ENCODE peak calls at places on chromosomes 11 and 22, in ten cellular contexts. One of them, this sample, is unnamed.

GRCh38 chr11:122100222-122101080 is 15.6 kb downstream of the BLID start:
- DNase-seq in osteoblast: no peak
- DNase-seq in A549: no peak
- DNase-seq in endodermal cell: peak; percentile 75
- DNase-seq in ovary: peak; percentile 80
- DNase-seq in psoas muscle: peak; percentile 67
- DNase-seq in pancreas: peak; percentile 60
- DNase-seq in ascending aorta: peak; percentile 76
- DNase-seq in fibroblast of pulmonary artery: peak; percentile 80
- DNase-seq in GM12864: no peak
- DNase-seq in this sample: peak; percentile 47

GRCh38 chr22:20131856-20132685 is 467 bp downstream of the ZDHHC8 start:
- DNase-seq in A549: no peak
- DNase-seq in fibroblast of pulmonary artery: no peak
- DNase-seq in pancreas: no peak
- DNase-seq in GM12864: no peak
- DNase-seq in ovary: no peak
- DNase-seq in osteoblast: peak; percentile 94
- DNase-seq in endodermal cell: no peak
- DNase-seq in ascending aorta: no peak
- DNase-seq in psoas muscle: peak; percentile 64
- DNase-seq in this sample: no peak

GRCh38 chr22:49688516-49689254 is 139.0 kb downstream of the BRD1 start:
- DNase-seq in GM12864: no peak
- DNase-seq in psoas muscle: no peak
- DNase-seq in osteoblast: no peak
- DNase-seq in ascending aorta: peak; percentile 42
- DNase-seq in ovary: no peak
- DNase-seq in fibroblast of pulmonary artery: no peak
- DNase-seq in A549: no peak
- DNase-seq in pancreas: no peak
- DNase-seq in endodermal cell: peak; percentile 39
- DNase-seq in this sample: no peak

GRCh38 chr22:31604746-31605705 is 57.0 kb downstream of the PISD start:
- DNase-seq in GM12864: no peak
- DNase-seq in psoas muscle: no peak
- DNase-seq in ascending aorta: no peak
- DNase-seq in fibroblast of pulmonary artery: no peak
- DNase-seq in A549: no peak
- DNase-seq in ovary: no peak
- DNase-seq in endodermal cell: peak; percentile 59
- DNase-seq in osteoblast: peak; percentile 60
- DNase-seq in pancreas: peak; percentile 39
- DNase-seq in this sample: no peak

GRCh38 chr11:105236631-105237030 is 97.1 kb upstream of the CARD18 start:
- DNase-seq in osteoblast: no peak
- DNase-seq in ascending aorta: no peak
- DNase-seq in endodermal cell: no peak
- DNase-seq in pancreas: no peak
- DNase-seq in A549: no peak
- DNase-seq in fibroblast of pulmonary artery: peak; percentile 39
- DNase-seq in psoas muscle: no peak
- DNase-seq in GM12864: no peak
- DNase-seq in ovary: no peak
- DNase-seq in this sample: no peak

GRCh38 chr11:122910775-122911174 is 28.2 kb downstream of the JHY start:
- DNase-seq in endodermal cell: no peak
- DNase-seq in GM12864: no peak
- DNase-seq in A549: peak; percentile 29
- DNase-seq in psoas muscle: no peak
- DNase-seq in osteoblast: no peak
- DNase-seq in ascending aorta: no peak
- DNase-seq in pancreas: no peak
- DNase-seq in fibroblast of pulmonary artery: peak; percentile 45
- DNase-seq in ovary: no peak
- DNase-seq in this sample: no peak

GRCh38 chr11:130865091-130865771 is 51.0 kb downstream of the SNX19 start:
- DNase-seq in GM12864: no peak
- DNase-seq in psoas muscle: peak; percentile 36
- DNase-seq in ascending aorta: peak; percentile 84
- DNase-seq in pancreas: no peak
- DNase-seq in A549: no peak
- DNase-seq in ovary: no peak
- DNase-seq in endodermal cell: peak; percentile 64
- DNase-seq in osteoblast: no peak
- DNase-seq in fibroblast of pulmonary artery: no peak
- DNase-seq in this sample: no peak

GRCh38 chr11:123434262-123434661 is 4.2 kb downstream of the GRAMD1B start:
- DNase-seq in psoas muscle: no peak
- DNase-seq in pancreas: no peak
- DNase-seq in ovary: no peak
- DNase-seq in osteoblast: no peak
- DNase-seq in A549: peak; percentile 75
- DNase-seq in GM12864: no peak
- DNase-seq in endodermal cell: peak; percentile 82
- DNase-seq in ascending aorta: no peak
- DNase-seq in fibroblast of pulmonary artery: peak; percentile 43
- DNase-seq in this sample: peak; percentile 31

GRCh38 chr11:96309001-96309642 is 33.9 kb downstream of the MAML2 start:
- DNase-seq in endodermal cell: no peak
- DNase-seq in psoas muscle: no peak
- DNase-seq in fibroblast of pulmonary artery: peak; percentile 94
- DNase-seq in ovary: no peak
- DNase-seq in pancreas: no peak
- DNase-seq in ascending aorta: no peak
- DNase-seq in GM12864: no peak
- DNase-seq in osteoblast: no peak
- DNase-seq in A549: no peak
- DNase-seq in this sample: no peak

GRCh38 chr11:69272961-69273461 is 20.9 kb upstream of the MYEOV start:
- DNase-seq in ascending aorta: no peak
- DNase-seq in ovary: no peak
- DNase-seq in fibroblast of pulmonary artery: no peak
- DNase-seq in A549: no peak
- DNase-seq in GM12864: no peak
- DNase-seq in psoas muscle: no peak
- DNase-seq in pancreas: no peak
- DNase-seq in endodermal cell: no peak
- DNase-seq in osteoblast: no peak
- DNase-seq in this sample: no peak

GRCh38 chr22:24325105-24325757 is 54.6 kb downstream of the SPECC1L start:
- DNase-seq in pancreas: no peak
- DNase-seq in ovary: no peak
- DNase-seq in osteoblast: peak; percentile 95
- DNase-seq in fibroblast of pulmonary artery: peak; percentile 92
- DNase-seq in endodermal cell: no peak
- DNase-seq in GM12864: peak; percentile 77
- DNase-seq in psoas muscle: no peak
- DNase-seq in A549: peak; percentile 70
- DNase-seq in ascending aorta: no peak
- DNase-seq in this sample: no peak

GRCh38 chr11:46003647-46004046 is 81.2 kb downstream of the LARGE2 start:
- DNase-seq in endodermal cell: no peak
- DNase-seq in ascending aorta: no peak
- DNase-seq in osteoblast: no peak
- DNase-seq in A549: no peak
- DNase-seq in psoas muscle: no peak
- DNase-seq in GM12864: no peak
- DNase-seq in fibroblast of pulmonary artery: peak; percentile 68
- DNase-seq in ovary: no peak
- DNase-seq in pancreas: no peak
- DNase-seq in this sample: no peak

GRCh38 chr11:95972055-95972454 is 48.1 kb upstream of the MTMR2 start:
- DNase-seq in ovary: no peak
- DNase-seq in endodermal cell: no peak
- DNase-seq in osteoblast: no peak
- DNase-seq in ascending aorta: no peak
- DNase-seq in pancreas: no peak
- DNase-seq in A549: no peak
- DNase-seq in fibroblast of pulmonary artery: peak; percentile 46
- DNase-seq in psoas muscle: no peak
- DNase-seq in GM12864: no peak
- DNase-seq in this sample: no peak

GRCh38 chr11:85602551-85603218 is 24.5 kb downstream of the DLG2 start:
- DNase-seq in ascending aorta: no peak
- DNase-seq in A549: no peak
- DNase-seq in osteoblast: no peak
- DNase-seq in GM12864: no peak
- DNase-seq in fibroblast of pulmonary artery: peak; percentile 46
- DNase-seq in endodermal cell: no peak
- DNase-seq in pancreas: no peak
- DNase-seq in psoas muscle: no peak
- DNase-seq in ovary: no peak
- DNase-seq in this sample: no peak

GRCh38 chr11:6298605-6299004 is 21.7 kb downstream of the CAVIN3 start:
- DNase-seq in ascending aorta: no peak
- DNase-seq in pancreas: peak; percentile 79
- DNase-seq in psoas muscle: peak; percentile 27
- DNase-seq in osteoblast: peak; percentile 35
- DNase-seq in GM12864: no peak
- DNase-seq in ovary: no peak
- DNase-seq in endodermal cell: peak; percentile 95
- DNase-seq in A549: peak; percentile 72
- DNase-seq in fibroblast of pulmonary artery: peak; percentile 44
- DNase-seq in this sample: peak; percentile 81

DNA sequence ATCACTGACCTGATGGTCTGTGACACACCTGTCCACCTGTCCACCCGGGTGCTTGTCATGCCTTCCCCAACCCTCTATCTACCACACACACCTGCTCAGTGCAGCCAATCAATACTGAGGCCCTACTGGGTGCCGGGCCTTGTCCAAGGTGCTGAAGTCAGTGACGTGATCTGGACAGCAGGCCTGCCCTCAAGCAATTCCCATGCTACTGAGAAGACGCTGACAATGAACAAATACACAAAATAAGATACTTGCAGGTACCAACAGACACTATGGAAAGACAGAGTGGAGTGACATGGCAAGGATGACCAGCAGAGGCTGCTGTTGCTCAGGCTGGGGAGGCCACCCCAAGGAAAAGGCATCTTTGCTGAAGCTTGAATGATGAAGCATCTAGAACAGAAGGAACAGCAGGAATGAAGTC is 21.2 kb downstream of the PLAAT3 start:
- DNase-seq in ascending aorta: no peak
- DNase-seq in pancreas: no peak
- DNase-seq in psoas muscle: no peak
- DNase-seq in A549: peak; percentile 62
- DNase-seq in GM12864: no peak
- DNase-seq in osteoblast: peak; percentile 89
- DNase-seq in ovary: no peak
- DNase-seq in fibroblast of pulmonary artery: peak; percentile 45
- DNase-seq in endodermal cell: peak; percentile 78
- DNase-seq in this sample: no peak
- TF ChIP-seq CTCF in ascending aorta: peak; percentile 20
- TF ChIP-seq CTCF in pancreas: no peak
- TF ChIP-seq CTCF in psoas muscle: peak; percentile 37
- TF ChIP-seq CTCF in A549: peak; percentile 62
- TF ChIP-seq CTCF in GM12864: peak; percentile 79
- TF ChIP-seq CTCF in osteoblast: peak; percentile 97
- TF ChIP-seq CTCF in ovary: no peak
- TF ChIP-seq CTCF in fibroblast of pulmonary artery: peak; percentile 61
- TF ChIP-seq CTCF in endodermal cell: peak; percentile 81
- TF ChIP-seq CTCF in this sample: no peak

GRCh38 chr22:39029227-39029626 is 8.3 kb downstream of the APOBEC3D start:
- DNase-seq in psoas muscle: no peak
- DNase-seq in GM12864: no peak
- DNase-seq in ovary: no peak
- DNase-seq in endodermal cell: no peak
- DNase-seq in ascending aorta: no peak
- DNase-seq in fibroblast of pulmonary artery: no peak
- DNase-seq in osteoblast: no peak
- DNase-seq in pancreas: no peak
- DNase-seq in A549: no peak
- DNase-seq in this sample: no peak
- TF ChIP-seq CTCF in psoas muscle: no peak
- TF ChIP-seq CTCF in GM12864: no peak
- TF ChIP-seq CTCF in ovary: no peak
- TF ChIP-seq CTCF in endodermal cell: no peak
- TF ChIP-seq CTCF in ascending aorta: no peak
- TF ChIP-seq CTCF in fibroblast of pulmonary artery: no peak
- TF ChIP-seq CTCF in osteoblast: no peak
- TF ChIP-seq CTCF in pancreas: no peak
- TF ChIP-seq CTCF in A549: no peak
- TF ChIP-seq CTCF in this sample: no peak

GRCh38 chr11:20131744-20132666 is 28.3 kb downstream of the DBX1 start:
- DNase-seq in osteoblast: peak; percentile 65
- DNase-seq in GM12864: no peak
- DNase-seq in fibroblast of pulmonary artery: peak; percentile 72
- DNase-seq in ovary: peak; percentile 65
- DNase-seq in pancreas: peak; percentile 83
- DNase-seq in endodermal cell: peak; percentile 93
- DNase-seq in psoas muscle: peak; percentile 43
- DNase-seq in A549: peak; percentile 70
- DNase-seq in ascending aorta: no peak
- DNase-seq in this sample: peak; percentile 67

GRCh38 chr11:20132667-20133039 is 27.6 kb downstream of the DBX1 start:
- DNase-seq in GM12864: no peak
- DNase-seq in ascending aorta: no peak
- DNase-seq in A549: no peak
- DNase-seq in ovary: no peak
- DNase-seq in psoas muscle: no peak
- DNase-seq in osteoblast: no peak
- DNase-seq in endodermal cell: no peak
- DNase-seq in pancreas: no peak
- DNase-seq in fibroblast of pulmonary artery: no peak
- DNase-seq in this sample: no peak

GRCh38 chr11:20126724-20127123 is 33.6 kb downstream of the DBX1 start:
- DNase-seq in A549: no peak
- DNase-seq in ovary: no peak
- DNase-seq in GM12864: no peak
- DNase-seq in endodermal cell: no peak
- DNase-seq in ascending aorta: no peak
- DNase-seq in fibroblast of pulmonary artery: no peak
- DNase-seq in osteoblast: no peak
- DNase-seq in pancreas: no peak
- DNase-seq in psoas muscle: no peak
- DNase-seq in this sample: no peak

GRCh38 chr11:20125927-20126326 is 34.3 kb downstream of the DBX1 start:
- DNase-seq in ascending aorta: no peak
- DNase-seq in psoas muscle: no peak
- DNase-seq in GM12864: no peak
- DNase-seq in osteoblast: peak; percentile 83
- DNase-seq in ovary: no peak
- DNase-seq in fibroblast of pulmonary artery: peak; percentile 53
- DNase-seq in A549: peak; percentile 25
- DNase-seq in pancreas: no peak
- DNase-seq in endodermal cell: no peak
- DNase-seq in this sample: no peak

GRCh38 chr11:20127671-20128527 is 32.4 kb downstream of the DBX1 start:
- DNase-seq in ovary: peak; percentile 68
- DNase-seq in fibroblast of pulmonary artery: peak; percentile 81
- DNase-seq in osteoblast: peak; percentile 86
- DNase-seq in psoas muscle: peak; percentile 73
- DNase-seq in ascending aorta: peak; percentile 84
- DNase-seq in pancreas: peak; percentile 90
- DNase-seq in GM12864: no peak
- DNase-seq in A549: peak; percentile 70
- DNase-seq in endodermal cell: peak; percentile 95
- DNase-seq in this sample: peak; percentile 91
- TF ChIP-seq CTCF in ovary: peak; percentile 51
- TF ChIP-seq CTCF in fibroblast of pulmonary artery: peak; percentile 80
- TF ChIP-seq CTCF in osteoblast: peak; percentile 88
- TF ChIP-seq CTCF in psoas muscle: peak; percentile 86
- TF ChIP-seq CTCF in ascending aorta: peak; percentile 82
- TF ChIP-seq CTCF in pancreas: peak; percentile 64
- TF ChIP-seq CTCF in GM12864: peak; percentile 79
- TF ChIP-seq CTCF in A549: peak; percentile 83
- TF ChIP-seq CTCF in endodermal cell: peak; percentile 96
- TF ChIP-seq CTCF in this sample: peak; percentile 81

GRCh38 chr11:117145393-117145761 is 1.3 kb downstream of the PAFAH1B2 start:
- DNase-seq in ascending aorta: no peak
- DNase-seq in GM12864: no peak
- DNase-seq in A549: peak; percentile 38
- DNase-seq in ovary: no peak
- DNase-seq in fibroblast of pulmonary artery: peak; percentile 56
- DNase-seq in pancreas: no peak
- DNase-seq in psoas muscle: no peak
- DNase-seq in endodermal cell: peak; percentile 46
- DNase-seq in osteoblast: peak; percentile 86
- DNase-seq in this sample: peak; percentile 7
- TF ChIP-seq CTCF in ascending aorta: no peak
- TF ChIP-seq CTCF in GM12864: peak; percentile 18
- TF ChIP-seq CTCF in A549: no peak
- TF ChIP-seq CTCF in ovary: no peak
- TF ChIP-seq CTCF in fibroblast of pulmonary artery: peak; percentile 26
- TF ChIP-seq CTCF in pancreas: no peak
- TF ChIP-seq CTCF in psoas muscle: no peak
- TF ChIP-seq CTCF in endodermal cell: peak; percentile 56
- TF ChIP-seq CTCF in osteoblast: peak; percentile 27
- TF ChIP-seq CTCF in this sample: no peak